ENCODE peak calls at places on chromosomes 13 and 19, in five cellular contexts. D is omental fat pad, L is fibroblast of the conjunctiva, A is memory B cell, B is A172. W is an unnamed sample.
A peak's percentile ranks its signal among the peaks of the same experiment; 100 is the strongest.

GRCh38 chr13:29171244-29171643 is 351.1 kb downstream of the MTUS2 start:
- DNase-seq in L (no peak), D (no peak), A (no peak), B (no peak), W (no peak)

GRCh38 chr13:65808061-65808460 is 1422.1 kb downstream of the PCDH9 start:
- DNase-seq in A (no peak), L (peak; percentile 18), B (no peak), D (no peak), W (no peak)

GRCh38 chr19:34288381-34288780 is 34.0 kb downstream of the GARRE1 start:
- DNase-seq in D (no peak), L (no peak), A (no peak), B (no peak), W (no peak)

GRCh38 chr13:98041081-98041820 is 87.8 kb downstream of the IPO5 start:
- DNase-seq in A (no peak), L (no peak), B (no peak), D (no peak), W (no peak)

GRCh38 chr19:55738302-55738701 is at the start of gene NLRP9:
- DNase-seq in L (no peak), D (no peak), A (no peak), B (no peak), W (no peak)

GRCh38 chr19:50534478-50534877 is 20.8 kb upstream of the ASPDH start:
- DNase-seq in L (no peak), D (no peak), A (no peak), B (no peak), W (no peak)

GRCh38 chr13:112444001-112444311 is 67.8 kb downstream of the SPACA7 start:
- DNase-seq in L (peak; percentile 33), B (peak; percentile 46), A (no peak), D (peak; percentile 44), W (peak; percentile 38)

GRCh38 chr13:53206455-53206854 is 177.8 kb downstream of the OLFM4 start:
- DNase-seq in A (no peak), D (no peak), B (no peak), L (no peak), W (no peak)

GRCh38 chr19:56161534-56161933 is 14.3 kb upstream of the GALP start:
- DNase-seq in B (no peak), A (no peak), L (no peak), D (no peak), W (no peak)

GRCh38 chr19:33796164-33797100 is at the start of gene KCTD15:
- DNase-seq in A (no peak), L (no peak), B (no peak), D (no peak), W (no peak)

GRCh38 chr13:31588331-31588730 is 151.0 kb upstream of the RXFP2 start:
- DNase-seq in D (no peak), A (no peak), L (no peak), B (no peak), W (no peak)

GRCh38 chr19:44988896-44989563 is 12.2 kb upstream of the RELB start:
- DNase-seq in B (no peak), D (peak; percentile 43), A (peak; percentile 72), L (peak; percentile 50), W (peak; percentile 1)

GRCh38 chr13:102869948-102870676 is 24.3 kb downstream of the ERCC5 start:
- DNase-seq in L (no peak), B (no peak), A (no peak), D (no peak), W (no peak)

GRCh38 chr19:41707502-41707812 is 969 bp upstream of the CEACAM5 start:
- DNase-seq in D (no peak), B (no peak), L (no peak), A (no peak), W (no peak)

GRCh38 chr19:4454952-4455738 is 2.4 kb downstream of the UBXN6 start:
- DNase-seq in L (peak; percentile 84), D (no peak), A (no peak), B (peak; percentile 68), W (no peak)

GRCh38 chr19:29545866-29546582 is 20.2 kb downstream of the VSTM2B start:
- DNase-seq in L (no peak), A (no peak), B (no peak), D (no peak), W (no peak)

W was measured in hypothalamus.